ENCODE peak calls at places on chromosomes 2 and 18, in nine cellular contexts. I, M, S, L, F, J, G, B and C are unnamed samples.

GRCh38 chr2:134203175-134203574 is 50.7 kb upstream of the MGAT5 start:
- DNase-seq in J (no peak), S (no peak), F (no peak), M (no peak), I (no peak), B (no peak), L (no peak), G (no peak), C (no peak)

GRCh38 chr18:55763298-55763697 is 175.3 kb upstream of the TCF4 start:
- DNase-seq in I (peak; percentile 85), S (no peak), M (no peak), J (no peak), G (peak; percentile 50), B (no peak), L (no peak), F (peak; percentile 44), C (no peak)

GRCh38 chr2:88177556-88177955 is 7.4 kb downstream of the THNSL2 start:
- DNase-seq in J (no peak), L (no peak), M (no peak), G (peak; percentile 16), S (no peak), B (no peak), F (no peak), I (no peak), C (no peak)

GRCh38 chr2:28915939-28916338 is 21.5 kb downstream of the WDR43 start:
- DNase-seq in I (no peak), L (no peak), F (no peak), J (no peak), B (no peak), G (peak; percentile 49), M (no peak), S (no peak), C (no peak)

GRCh38 chr2:98532761-98533160 is 75.6 kb downstream of the COA5 start:
- DNase-seq in M (no peak), J (no peak), B (no peak), I (no peak), F (no peak), G (no peak), L (no peak), S (no peak), C (no peak)

GRCh38 chr2:160719116-160719515 is 225.5 kb upstream of the RBMS1 start:
- DNase-seq in F (no peak), B (no peak), J (no peak), L (no peak), I (peak; percentile 57), G (peak; percentile 65), S (no peak), M (no peak), C (no peak)

GRCh38 chr18:24321071-24321470 is 76.6 kb downstream of the OSBPL1A start:
- DNase-seq in I (peak; percentile 9), M (no peak), F (no peak), J (no peak), B (no peak), L (no peak), S (no peak), G (peak; percentile 37), C (no peak)

GRCh38 chr2:98039085-98039756 is 43.5 kb upstream of the TMEM131 start:
- DNase-seq in F (no peak), G (no peak), S (no peak), M (peak; percentile 34), B (no peak), J (no peak), L (no peak), I (no peak), C (no peak)

GRCh38 chr2:105969552-105969951 is 224.5 kb downstream of the UXS1 start:
- DNase-seq in F (no peak), L (no peak), S (no peak), B (no peak), J (no peak), M (no peak), I (no peak), G (no peak), C (no peak)

GRCh38 chr2:110647777-110648176 is 30.1 kb downstream of the BUB1 start:
- DNase-seq in S (no peak), I (no peak), B (no peak), L (no peak), G (no peak), F (no peak), M (no peak), J (no peak), C (no peak)

GRCh38 chr18:62523631-62524442 is 1.0 kb downstream of the ZCCHC2 start:
- DNase-seq in L (peak; percentile 54), M (peak; percentile 74), I (peak; percentile 52), G (peak; percentile 43), J (no peak), B (no peak), F (peak; percentile 89), S (peak; percentile 10), C (peak; percentile 47)

GRCh38 chr2:204665244-204665643 is 120.0 kb downstream of the PARD3B start:
- DNase-seq in S (no peak), G (peak; percentile 92), I (peak; percentile 60), F (no peak), M (no peak), B (no peak), L (no peak), J (no peak), C (no peak)

GRCh38 chr2:136238552-136239346 is 120.8 kb upstream of the CXCR4 start:
- DNase-seq in I (peak; percentile 4), S (no peak), B (peak; percentile 38), G (peak; percentile 15), L (no peak), F (no peak), M (no peak), J (peak; percentile 65), C (peak; percentile 33)

GRCh38 chr2:169141713-169142352 is 72.5 kb downstream of the DHRS9 start:
- DNase-seq in J (peak; percentile 52), S (no peak), G (peak; percentile 37), I (peak; percentile 53), B (no peak), F (peak; percentile 63), L (no peak), M (no peak), C (peak; percentile 40)

GRCh38 chr2:73232471-73233153 is 427 bp downstream of the PRADC1 start:
- DNase-seq in B (no peak), I (no peak), G (no peak), J (no peak), L (no peak), M (no peak), S (no peak), F (peak; percentile 66), C (no peak)

GRCh38 chr2:109481196-109481555 is 132.6 kb downstream of the SEPTIN10 start:
- DNase-seq in L (no peak), I (no peak), B (no peak), G (no peak), J (no peak), M (no peak), F (no peak), S (no peak), C (no peak)

GRCh38 chr18:50359806-50360205 is 15.0 kb upstream of the SKA1 start:
- DNase-seq in J (no peak), G (no peak), S (no peak), L (no peak), M (no peak), F (no peak), B (no peak), I (no peak), C (no peak)
- TF ChIP-seq CTCF in J (no peak), G (no peak), S (no peak), L (no peak), M (no peak), F (no peak), B (no peak), I (no peak), C (no peak)

GRCh38 chr2:220224711-220225519 is 597.5 kb downstream of the SLC4A3 start:
- DNase-seq in M (no peak), L (no peak), F (no peak), B (no peak), I (peak; percentile 89), J (no peak), G (peak; percentile 92), S (no peak), C (no peak)
- TF ChIP-seq CTCF in M (no peak), L (no peak), F (no peak), B (no peak), I (no peak), J (no peak), G (no peak), S (no peak), C (no peak)

GRCh38 chr2:68744517-68744916 is 9.9 kb downstream of the ARHGAP25 start:
- DNase-seq in S (no peak), I (no peak), J (no peak), G (no peak), L (no peak), F (no peak), B (no peak), M (no peak), C (no peak)
- TF ChIP-seq CTCF in S (peak; percentile 24), I (peak; percentile 26), J (no peak), G (no peak), L (no peak), F (peak; percentile 12), B (no peak), M (no peak), C (no peak)

GRCh38 chr18:78445880-78446279 is 533.7 kb upstream of the SALL3 start:
- DNase-seq in S (no peak), L (no peak), I (no peak), B (no peak), F (no peak), M (no peak), G (no peak), J (no peak), C (no peak)

GRCh38 chr18:78448106-78448505 is 531.5 kb upstream of the SALL3 start:
- DNase-seq in J (no peak), M (no peak), F (peak; percentile 51), I (no peak), G (no peak), B (no peak), S (no peak), L (no peak), C (no peak)
- TF ChIP-seq CTCF in J (no peak), M (peak; percentile 43), F (no peak), I (no peak), G (no peak), B (no peak), S (no peak), L (no peak), C (no peak)

GRCh38 chr2:161943012-161943411 is 131.0 kb downstream of the DPP4 start:
- DNase-seq in B (no peak), M (no peak), J (no peak), L (no peak), S (no peak), I (no peak), G (peak; percentile 32), F (no peak), C (no peak)

GRCh38 chr2:161947394-161947793 is 126.6 kb downstream of the DPP4 start:
- DNase-seq in F (no peak), B (no peak), L (no peak), I (no peak), J (no peak), M (no peak), G (peak; percentile 13), S (no peak), C (no peak)

GRCh38 chr2:161946489-161947107 is 127.4 kb downstream of the DPP4 start:
- DNase-seq in J (no peak), B (no peak), L (no peak), S (no peak), G (peak; percentile 29), M (no peak), I (peak; percentile 28), F (peak; percentile 38), C (no peak)
- TF ChIP-seq CTCF in J (peak; percentile 47), B (no peak), L (no peak), S (peak; percentile 21), G (peak; percentile 63), M (peak; percentile 81), I (peak; percentile 54), F (peak; percentile 61), C (peak; percentile 71)